ENCODE peak calls at places on chromosomes 5 and 9, in seven cellular contexts. One of them, this sample, is unnamed.

GRCh38 chr5:174431504-174431903 is 292.9 kb upstream of the MSX2 start:
- DNase-seq in RWPE1: peak
- DNase-seq in choroid plexus epithelial cell: no peak
- DNase-seq in H4: no peak
- DNase-seq in ACHN: no peak
- DNase-seq in epithelial cell of esophagus: no peak
- DNase-seq in caudate nucleus: no peak
- DNase-seq in this sample: no peak

GRCh38 chr5:10118150-10118549 is 131.5 kb downstream of the ATPSCKMT start:
- DNase-seq in caudate nucleus: no peak
- DNase-seq in ACHN: no peak
- DNase-seq in H4: no peak
- DNase-seq in choroid plexus epithelial cell: no peak
- DNase-seq in RWPE1: no peak
- DNase-seq in epithelial cell of esophagus: peak
- DNase-seq in this sample: no peak

GRCh38 chr5:15650266-15650665 is 150.3 kb downstream of the FBXL7 start:
- DNase-seq in epithelial cell of esophagus: no peak
- DNase-seq in ACHN: no peak
- DNase-seq in RWPE1: no peak
- DNase-seq in H4: no peak
- DNase-seq in caudate nucleus: no peak
- DNase-seq in choroid plexus epithelial cell: no peak
- DNase-seq in this sample: no peak

GRCh38 chr5:1784197-1785050 is 15.2 kb downstream of the MRPL36 start:
- DNase-seq in RWPE1: no peak
- DNase-seq in caudate nucleus: no peak
- DNase-seq in epithelial cell of esophagus: no peak
- DNase-seq in ACHN: no peak
- DNase-seq in H4: no peak
- DNase-seq in choroid plexus epithelial cell: no peak
- DNase-seq in this sample: no peak

GRCh38 chr9:135886147-135886981 is 21.0 kb downstream of the CAMSAP1 start:
- DNase-seq in epithelial cell of esophagus: peak
- DNase-seq in H4: no peak
- DNase-seq in choroid plexus epithelial cell: no peak
- DNase-seq in caudate nucleus: no peak
- DNase-seq in ACHN: no peak
- DNase-seq in RWPE1: peak
- DNase-seq in this sample: no peak

GRCh38 chr5:179126506-179126991 is 66.4 kb downstream of the ZNF354C start:
- DNase-seq in H4: no peak
- DNase-seq in ACHN: no peak
- DNase-seq in epithelial cell of esophagus: no peak
- DNase-seq in RWPE1: no peak
- DNase-seq in choroid plexus epithelial cell: no peak
- DNase-seq in caudate nucleus: no peak
- DNase-seq in this sample: no peak

GRCh38 chr9:118595719-118596305 is 773.4 kb downstream of the BRINP1 start:
- DNase-seq in choroid plexus epithelial cell: peak
- DNase-seq in H4: peak
- DNase-seq in caudate nucleus: peak
- DNase-seq in epithelial cell of esophagus: peak
- DNase-seq in ACHN: peak
- DNase-seq in RWPE1: peak
- DNase-seq in this sample: no peak

GRCh38 chr5:75338408-75338807 is 1.4 kb downstream of the HMGCR start:
- DNase-seq in epithelial cell of esophagus: no peak
- DNase-seq in ACHN: no peak
- DNase-seq in RWPE1: no peak
- DNase-seq in choroid plexus epithelial cell: no peak
- DNase-seq in H4: no peak
- DNase-seq in caudate nucleus: no peak
- DNase-seq in this sample: no peak

GRCh38 chr9:42852133-42852532 is 668.7 kb downstream of the SPATA31A6 start:
- DNase-seq in ACHN: peak
- DNase-seq in RWPE1: peak
- DNase-seq in caudate nucleus: peak
- DNase-seq in H4: peak
- DNase-seq in choroid plexus epithelial cell: peak
- DNase-seq in epithelial cell of esophagus: peak
- DNase-seq in this sample: no peak

GRCh38 chr9:129500166-129500862 is 120.6 kb downstream of the C9orf50 start:
- DNase-seq in choroid plexus epithelial cell: peak
- DNase-seq in ACHN: no peak
- DNase-seq in caudate nucleus: no peak
- DNase-seq in epithelial cell of esophagus: no peak
- DNase-seq in RWPE1: no peak
- DNase-seq in H4: no peak
- DNase-seq in this sample: no peak

GRCh38 chr9:72454871-72455471 is 66.4 kb upstream of the TMC1 start:
- DNase-seq in caudate nucleus: no peak
- DNase-seq in RWPE1: no peak
- DNase-seq in ACHN: no peak
- DNase-seq in choroid plexus epithelial cell: no peak
- DNase-seq in epithelial cell of esophagus: no peak
- DNase-seq in H4: no peak
- DNase-seq in this sample: no peak

GRCh38 chr9:123724211-123724831 is 205.6 kb downstream of the DENND1A start:
- DNase-seq in ACHN: peak
- DNase-seq in caudate nucleus: no peak
- DNase-seq in RWPE1: no peak
- DNase-seq in choroid plexus epithelial cell: peak
- DNase-seq in epithelial cell of esophagus: peak
- DNase-seq in H4: no peak
- DNase-seq in this sample: peak

GRCh38 chr5:157516626-157517325 is 56.8 kb downstream of the NIPAL4 start:
- DNase-seq in choroid plexus epithelial cell: peak
- DNase-seq in RWPE1: peak
- DNase-seq in H4: peak
- DNase-seq in caudate nucleus: no peak
- DNase-seq in epithelial cell of esophagus: peak
- DNase-seq in ACHN: peak
- DNase-seq in this sample: peak

GRCh38 chr5:116442095-116442534 is 132.5 kb downstream of the SEMA6A start:
- DNase-seq in epithelial cell of esophagus: peak
- DNase-seq in caudate nucleus: no peak
- DNase-seq in RWPE1: peak
- DNase-seq in choroid plexus epithelial cell: peak
- DNase-seq in H4: peak
- DNase-seq in ACHN: peak
- DNase-seq in this sample: no peak

GRCh38 chr9:89871871-89872331 is 267.1 kb downstream of the GADD45G start:
- DNase-seq in RWPE1: no peak
- DNase-seq in caudate nucleus: no peak
- DNase-seq in H4: no peak
- DNase-seq in ACHN: no peak
- DNase-seq in choroid plexus epithelial cell: no peak
- DNase-seq in epithelial cell of esophagus: no peak
- DNase-seq in this sample: no peak

GRCh38 chr5:109865636-109866035 is 175.9 kb downstream of the MAN2A1 start:
- DNase-seq in choroid plexus epithelial cell: peak
- DNase-seq in RWPE1: peak
- DNase-seq in epithelial cell of esophagus: peak
- DNase-seq in H4: peak
- DNase-seq in caudate nucleus: no peak
- DNase-seq in ACHN: no peak
- DNase-seq in this sample: peak

GRCh38 chr5:13510616-13511015 is 433.9 kb downstream of the DNAH5 start:
- DNase-seq in epithelial cell of esophagus: peak
- DNase-seq in RWPE1: peak
- DNase-seq in caudate nucleus: no peak
- DNase-seq in H4: no peak
- DNase-seq in choroid plexus epithelial cell: no peak
- DNase-seq in ACHN: no peak
- DNase-seq in this sample: no peak

GRCh38 chr5:77431286-77431685 is 60.8 kb downstream of the WDR41 start:
- DNase-seq in choroid plexus epithelial cell: peak
- DNase-seq in epithelial cell of esophagus: no peak
- DNase-seq in H4: peak
- DNase-seq in caudate nucleus: no peak
- DNase-seq in ACHN: no peak
- DNase-seq in RWPE1: no peak
- DNase-seq in this sample: no peak

GRCh38 chr9:88006511-88007290 is 32.4 kb upstream of the CDK20 start:
- DNase-seq in choroid plexus epithelial cell: no peak
- DNase-seq in RWPE1: no peak
- DNase-seq in ACHN: no peak
- DNase-seq in caudate nucleus: no peak
- DNase-seq in epithelial cell of esophagus: no peak
- DNase-seq in H4: no peak
- DNase-seq in this sample: no peak